ENCODE peak calls at places on chromosomes 11 and 22, in six cellular contexts. One of them, this sample, is unnamed.

GRCh38 chr11:32032478-32032877 is 58.4 kb upstream of the RCN1 start:
- DNase-seq in SK-N-SH: no peak
- DNase-seq in GM23248: peak
- DNase-seq in HCT116: no peak
- DNase-seq in neural progenitor cell: no peak
- DNase-seq in OCI-LY7: no peak
- DNase-seq in this sample: no peak

GRCh38 chr11:130815921-130816320 is 100.4 kb downstream of the SNX19 start:
- DNase-seq in SK-N-SH: no peak
- DNase-seq in GM23248: no peak
- DNase-seq in HCT116: no peak
- DNase-seq in neural progenitor cell: no peak
- DNase-seq in OCI-LY7: no peak
- DNase-seq in this sample: no peak

GRCh38 chr11:74923125-74923524 is 25.8 kb downstream of the XRRA1 start:
- DNase-seq in SK-N-SH: no peak
- DNase-seq in GM23248: peak
- DNase-seq in HCT116: no peak
- DNase-seq in neural progenitor cell: no peak
- DNase-seq in OCI-LY7: no peak
- DNase-seq in this sample: no peak

GRCh38 chr11:95067042-95067827 is 516 bp downstream of the SRSF8 start:
- DNase-seq in SK-N-SH: peak
- DNase-seq in GM23248: peak
- DNase-seq in HCT116: no peak
- DNase-seq in neural progenitor cell: peak
- DNase-seq in OCI-LY7: peak
- DNase-seq in this sample: peak

GRCh38 chr22:23831781-23832180 is 7.0 kb downstream of the DERL3 start:
- DNase-seq in SK-N-SH: peak
- DNase-seq in GM23248: no peak
- DNase-seq in HCT116: no peak
- DNase-seq in neural progenitor cell: no peak
- DNase-seq in OCI-LY7: no peak
- DNase-seq in this sample: no peak

GRCh38 chr22:26066534-26066933 is 102.7 kb upstream of the SEZ6L start:
- DNase-seq in SK-N-SH: no peak
- DNase-seq in GM23248: no peak
- DNase-seq in HCT116: no peak
- DNase-seq in neural progenitor cell: peak
- DNase-seq in OCI-LY7: no peak
- DNase-seq in this sample: peak

GRCh38 chr11:61004037-61004641 is 32.7 kb downstream of the CD6 start:
- DNase-seq in SK-N-SH: no peak
- DNase-seq in GM23248: no peak
- DNase-seq in HCT116: no peak
- DNase-seq in neural progenitor cell: no peak
- DNase-seq in OCI-LY7: no peak
- DNase-seq in this sample: no peak

GRCh38 chr11:28701760-28702449 is 593.7 kb downstream of the METTL15 start:
- DNase-seq in SK-N-SH: no peak
- DNase-seq in GM23248: peak
- DNase-seq in HCT116: peak
- DNase-seq in neural progenitor cell: no peak
- DNase-seq in OCI-LY7: no peak
- DNase-seq in this sample: no peak

GRCh38 chr11:10413268-10413667 is 41.8 kb upstream of the AMPD3 start:
- DNase-seq in SK-N-SH: no peak
- DNase-seq in GM23248: no peak
- DNase-seq in HCT116: peak
- DNase-seq in neural progenitor cell: no peak
- DNase-seq in OCI-LY7: peak
- DNase-seq in this sample: no peak

GRCh38 chr11:111976614-111977140 is 39.5 kb downstream of the DIXDC1 start:
- DNase-seq in SK-N-SH: no peak
- DNase-seq in GM23248: peak
- DNase-seq in HCT116: no peak
- DNase-seq in neural progenitor cell: no peak
- DNase-seq in OCI-LY7: no peak
- DNase-seq in this sample: peak

GRCh38 chr11:70885721-70886305 is 366.6 kb downstream of the SHANK2 start:
- DNase-seq in SK-N-SH: no peak
- DNase-seq in GM23248: peak
- DNase-seq in HCT116: no peak
- DNase-seq in neural progenitor cell: no peak
- DNase-seq in OCI-LY7: no peak
- DNase-seq in this sample: no peak

GRCh38 chr11:58039589-58039988 is 8.8 kb downstream of the OR6Q1 start:
- DNase-seq in SK-N-SH: no peak
- DNase-seq in GM23248: no peak
- DNase-seq in HCT116: no peak
- DNase-seq in neural progenitor cell: no peak
- DNase-seq in OCI-LY7: no peak
- DNase-seq in this sample: no peak

GRCh38 chr11:43790444-43790794 is 90.2 kb upstream of the ALKBH3 start:
- DNase-seq in SK-N-SH: no peak
- DNase-seq in GM23248: peak
- DNase-seq in HCT116: peak
- DNase-seq in neural progenitor cell: no peak
- DNase-seq in OCI-LY7: no peak
- DNase-seq in this sample: no peak

GRCh38 chr11:110286298-110287040 is 9.9 kb downstream of the RDX start:
- DNase-seq in SK-N-SH: no peak
- DNase-seq in GM23248: no peak
- DNase-seq in HCT116: no peak
- DNase-seq in neural progenitor cell: no peak
- DNase-seq in OCI-LY7: peak
- DNase-seq in this sample: no peak
- TF ChIP-seq EZH2phosphoT487 in SK-N-SH: no peak
- TF ChIP-seq EZH2phosphoT487 in GM23248: no peak
- TF ChIP-seq EZH2phosphoT487 in HCT116: no peak
- TF ChIP-seq EZH2phosphoT487 in neural progenitor cell: no peak
- TF ChIP-seq EZH2phosphoT487 in OCI-LY7: no peak
- TF ChIP-seq EZH2phosphoT487 in this sample: no peak

DNA sequence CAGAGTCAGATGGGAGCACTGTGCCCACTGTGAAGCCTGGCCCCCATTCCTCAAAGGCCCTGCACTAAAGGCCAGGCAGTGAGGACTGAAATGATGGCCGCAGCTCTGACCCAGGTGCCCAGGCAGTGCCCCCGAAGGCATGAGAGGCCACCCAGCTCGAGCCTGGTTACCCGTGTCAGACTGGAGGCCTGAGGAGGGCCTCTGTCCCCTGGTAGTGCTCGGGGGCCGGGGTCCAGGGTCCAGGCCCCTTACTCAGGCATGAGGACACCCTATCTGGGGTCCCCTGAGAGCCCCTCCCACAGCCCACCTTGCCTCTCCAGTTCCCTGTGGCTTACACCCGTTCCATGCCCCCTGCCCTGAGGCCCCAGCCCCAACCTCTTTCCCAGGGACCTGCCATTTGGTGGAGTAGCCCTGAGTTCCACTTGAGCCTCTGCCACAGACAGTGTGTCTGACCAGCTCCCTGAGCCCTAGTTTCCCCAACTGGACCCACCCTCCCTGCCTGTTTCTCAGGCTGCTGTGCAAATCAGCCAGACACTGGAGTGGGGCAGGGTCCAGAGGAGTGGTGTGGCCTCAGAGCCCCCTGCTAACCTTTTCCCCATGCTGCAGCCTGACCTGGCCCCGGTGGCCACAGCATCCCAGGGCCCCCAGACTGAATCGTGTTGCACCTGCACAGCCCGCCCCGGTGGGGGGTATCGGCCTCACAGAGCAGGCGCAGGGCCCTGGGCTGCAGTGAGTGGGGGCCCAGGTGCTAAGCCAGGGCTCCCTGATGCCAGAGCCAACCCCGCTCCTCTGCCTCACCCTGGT is 10.8 kb upstream of the ANKRD13D start:
- DNase-seq in SK-N-SH: no peak
- DNase-seq in GM23248: no peak
- DNase-seq in HCT116: no peak
- DNase-seq in neural progenitor cell: no peak
- DNase-seq in OCI-LY7: no peak
- DNase-seq in this sample: no peak
- H3K27ac ChIP-seq in SK-N-SH: no peak
- H3K27ac ChIP-seq in GM23248: peak
- H3K27ac ChIP-seq in HCT116: peak
- H3K27ac ChIP-seq in neural progenitor cell: peak
- H3K27ac ChIP-seq in OCI-LY7: peak
- H3K27ac ChIP-seq in this sample: no peak

GRCh38 chr22:43860831-43861230 is 1.5 kb downstream of the SULT4A1 start:
- DNase-seq in SK-N-SH: no peak
- DNase-seq in GM23248: no peak
- DNase-seq in HCT116: no peak
- DNase-seq in neural progenitor cell: no peak
- DNase-seq in OCI-LY7: no peak
- DNase-seq in this sample: no peak

GRCh38 chr22:43860126-43860525 is 2.2 kb downstream of the SULT4A1 start:
- DNase-seq in SK-N-SH: no peak
- DNase-seq in GM23248: no peak
- DNase-seq in HCT116: no peak
- DNase-seq in neural progenitor cell: no peak
- DNase-seq in OCI-LY7: no peak
- DNase-seq in this sample: no peak

GRCh38 chr22:43861529-43861928 is 784 bp downstream of the SULT4A1 start:
- DNase-seq in SK-N-SH: peak
- DNase-seq in GM23248: peak
- DNase-seq in HCT116: no peak
- DNase-seq in neural progenitor cell: no peak
- DNase-seq in OCI-LY7: no peak
- DNase-seq in this sample: no peak

GRCh38 chr22:43862882-43863202 is 529 bp upstream of the SULT4A1 start:
- DNase-seq in SK-N-SH: no peak
- DNase-seq in GM23248: no peak
- DNase-seq in HCT116: no peak
- DNase-seq in neural progenitor cell: no peak
- DNase-seq in OCI-LY7: no peak
- DNase-seq in this sample: no peak

DNA sequence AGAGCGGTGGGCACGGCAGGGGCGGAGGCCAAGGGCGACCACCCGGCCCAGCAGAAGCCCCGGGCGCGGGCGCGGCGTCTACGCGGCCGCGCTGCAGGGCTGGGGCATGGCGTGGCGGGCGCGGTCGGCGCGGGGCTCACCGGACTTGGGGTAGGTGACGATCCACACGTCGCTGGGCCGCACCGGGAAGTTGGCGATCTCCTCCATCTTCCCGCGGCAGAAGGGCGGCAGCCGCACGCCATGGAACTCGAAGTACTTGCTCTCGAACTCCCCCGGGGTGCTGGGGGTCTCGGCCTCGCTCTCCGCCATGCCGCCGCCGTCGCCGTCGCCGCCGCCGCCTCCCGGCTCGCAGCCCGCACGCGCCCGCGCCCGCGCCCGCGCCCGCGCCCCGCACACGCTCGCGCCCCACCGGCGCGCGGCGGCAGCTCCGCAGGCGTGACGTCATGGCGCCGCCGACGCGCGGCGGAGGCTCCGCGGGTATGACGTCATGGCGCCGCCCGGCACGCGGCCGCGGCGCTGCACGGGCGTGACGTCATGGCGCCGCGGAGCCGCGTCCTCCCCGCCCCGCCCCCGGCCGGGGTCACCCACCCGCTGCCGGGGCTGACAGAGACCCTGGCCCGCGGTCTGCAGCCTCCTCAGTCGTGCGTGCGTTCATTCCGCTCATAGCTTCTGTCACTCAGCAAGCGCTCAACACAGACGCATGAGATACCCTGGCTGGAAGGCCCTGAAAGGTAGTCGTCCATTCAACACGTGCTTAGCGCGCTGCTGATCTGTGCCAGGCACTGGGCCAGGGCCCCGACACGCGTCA is at the start of gene SULT4A1:
- DNase-seq in SK-N-SH: peak
- DNase-seq in GM23248: peak
- DNase-seq in HCT116: peak
- DNase-seq in neural progenitor cell: peak
- DNase-seq in OCI-LY7: no peak
- DNase-seq in this sample: peak
- TF ChIP-seq EZH2phosphoT487 in SK-N-SH: no peak
- TF ChIP-seq EZH2phosphoT487 in GM23248: no peak
- TF ChIP-seq EZH2phosphoT487 in HCT116: no peak
- TF ChIP-seq EZH2phosphoT487 in neural progenitor cell: no peak
- TF ChIP-seq EZH2phosphoT487 in OCI-LY7: no peak
- TF ChIP-seq EZH2phosphoT487 in this sample: no peak

DNA sequence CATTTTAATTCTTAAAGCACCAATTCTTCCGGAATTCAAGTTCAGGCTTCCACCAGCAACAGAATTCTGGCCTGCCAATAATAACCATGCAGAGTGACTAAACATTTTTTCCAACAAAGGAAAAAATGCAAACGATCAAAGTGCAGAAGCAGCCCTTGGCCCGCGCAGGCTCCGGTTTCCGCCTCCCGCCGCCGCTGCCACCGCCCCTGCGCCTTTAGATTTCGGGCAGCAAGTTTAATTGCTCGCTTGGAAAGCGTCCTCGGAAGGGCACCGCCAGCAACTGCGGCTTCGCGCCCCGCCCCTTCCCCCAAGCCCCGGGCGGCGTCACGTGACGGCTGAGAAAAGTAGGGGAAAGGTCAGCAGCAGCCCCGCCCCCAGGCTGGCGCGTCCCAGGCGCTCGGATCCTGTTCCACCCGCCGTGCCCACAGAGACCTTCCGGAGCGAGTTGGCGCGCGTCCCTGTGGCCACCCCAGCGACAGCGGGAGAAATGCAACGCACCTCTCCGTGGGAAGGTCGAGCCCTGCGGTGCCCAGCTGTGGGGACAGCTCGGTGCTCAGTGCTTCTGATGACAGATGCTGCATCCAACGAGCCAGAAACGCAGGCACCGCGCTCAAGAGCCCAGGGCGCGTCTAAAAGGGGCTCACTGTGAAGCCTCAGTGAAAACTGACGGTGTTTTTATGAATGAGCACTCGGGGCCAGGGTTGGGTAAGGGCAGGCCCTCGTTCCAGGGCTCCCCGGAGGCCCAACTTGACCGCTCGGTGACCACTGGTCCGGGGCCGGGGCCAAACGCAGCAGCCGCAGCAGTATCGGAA is 2.5 kb downstream of the CPT1A start:
- DNase-seq in SK-N-SH: peak
- DNase-seq in GM23248: peak
- DNase-seq in HCT116: peak
- DNase-seq in neural progenitor cell: peak
- DNase-seq in OCI-LY7: peak
- DNase-seq in this sample: peak
- H3K27ac ChIP-seq in SK-N-SH: peak
- H3K27ac ChIP-seq in GM23248: peak
- H3K27ac ChIP-seq in HCT116: peak
- H3K27ac ChIP-seq in neural progenitor cell: no peak
- H3K27ac ChIP-seq in OCI-LY7: peak
- H3K27ac ChIP-seq in this sample: peak

GRCh38 chr22:49242480-49242879 is 585.2 kb downstream of the BRD1 start:
- DNase-seq in SK-N-SH: no peak
- DNase-seq in GM23248: no peak
- DNase-seq in HCT116: no peak
- DNase-seq in neural progenitor cell: no peak
- DNase-seq in OCI-LY7: no peak
- DNase-seq in this sample: no peak
- TF ChIP-seq EZH2phosphoT487 in SK-N-SH: no peak
- TF ChIP-seq EZH2phosphoT487 in GM23248: no peak
- TF ChIP-seq EZH2phosphoT487 in HCT116: no peak
- TF ChIP-seq EZH2phosphoT487 in neural progenitor cell: no peak
- TF ChIP-seq EZH2phosphoT487 in OCI-LY7: no peak
- TF ChIP-seq EZH2phosphoT487 in this sample: no peak

GRCh38 chr11:1943576-1943975 is 3.6 kb upstream of the MRPL23 start:
- DNase-seq in SK-N-SH: no peak
- DNase-seq in GM23248: peak
- DNase-seq in HCT116: no peak
- DNase-seq in neural progenitor cell: no peak
- DNase-seq in OCI-LY7: no peak
- DNase-seq in this sample: peak
- H3K27ac ChIP-seq in SK-N-SH: no peak
- H3K27ac ChIP-seq in GM23248: no peak
- H3K27ac ChIP-seq in HCT116: no peak
- H3K27ac ChIP-seq in neural progenitor cell: no peak
- H3K27ac ChIP-seq in OCI-LY7: no peak
- H3K27ac ChIP-seq in this sample: no peak

This sample was measured in GM23338.